ENCODE peak calls at places on chromosomes 13 and 19, in five cellular contexts. A is A549, R is astrocyte of the spinal cord, N is CD14-positive monocyte, H is HCT116. P is an unnamed sample.

GRCh38 chr13:43127827-43128226 is 104.4 kb downstream of the DNAJC15 start:
- DNase-seq in A (no peak), R (no peak), N (no peak), H (no peak), P (no peak)

GRCh38 chr13:26186995-26187394 is 35.1 kb downstream of the RNF6 start:
- DNase-seq in R (no peak), N (no peak), A (no peak), H (no peak), P (no peak)

GRCh38 chr13:95298971-95299627 is 2.2 kb downstream of the ABCC4 start:
- DNase-seq in N (no peak), A (peak; percentile 60), R (peak; percentile 83), H (peak; percentile 36), P (no peak)

GRCh38 chr13:75101997-75102720 is 379.8 kb downstream of the TBC1D4 start:
- DNase-seq in H (no peak), A (no peak), R (peak; percentile 53), N (no peak), P (peak; percentile 14)

GRCh38 chr19:57362997-57363705 is at the start of the genes TRAPPC2B and ZNF547:
- DNase-seq in H (peak; percentile 99), N (peak; percentile 100), A (peak; percentile 100), R (peak; percentile 100), P (peak; percentile 97)

GRCh38 chr19:40862785-40863184 is 12.5 kb upstream of the CYP2A6 start:
- DNase-seq in N (no peak), H (no peak), A (peak; percentile 56), R (no peak), P (no peak)

GRCh38 chr13:24511019-24511823 is 1.4 kb downstream of the PARP4 start:
- DNase-seq in R (peak; percentile 90), N (peak; percentile 55), A (peak; percentile 68), H (peak; percentile 65), P (no peak)

GRCh38 chr13:45602183-45602582 is 13.4 kb downstream of the ERICH6B start:
- DNase-seq in R (no peak), H (no peak), N (no peak), A (peak; percentile 17), P (no peak)

GRCh38 chr19:58385313-58386165 is 1.5 kb upstream of the RPS5 start:
- DNase-seq in A (no peak), N (no peak), H (no peak), R (no peak), P (no peak)

GRCh38 chr19:1945899-1946298 is 4.9 kb downstream of the CSNK1G2 start:
- DNase-seq in H (no peak), A (peak; percentile 56), R (no peak), N (no peak), P (peak; percentile 69)

GRCh38 chr19:7541481-7541824 is 5.9 kb downstream of the PNPLA6 start:
- DNase-seq in R (no peak), H (no peak), N (no peak), A (no peak), P (no peak)

GRCh38 chr19:43532962-43533545 is at the start of gene ZNF575:
- DNase-seq in R (peak; percentile 96), H (peak; percentile 87), N (peak; percentile 74), A (peak; percentile 99), P (peak; percentile 91)

GRCh38 chr13:37481005-37481857 is 117.3 kb downstream of the POSTN start:
- DNase-seq in R (peak; percentile 78), N (no peak), A (no peak), H (no peak), P (no peak)

GRCh38 chr13:31697290-31697689 is 42.0 kb upstream of the RXFP2 start:
- DNase-seq in A (no peak), R (no peak), H (no peak), N (no peak), P (no peak)

GRCh38 chr13:70407486-70407885 is 299.2 kb upstream of the KLHL1 start:
- DNase-seq in H (no peak), N (no peak), A (no peak), R (peak; percentile 23), P (no peak)

GRCh38 chr13:100382787-100383186 is 205.8 kb downstream of the GGACT start:
- DNase-seq in N (no peak), A (no peak), R (peak; percentile 52), H (no peak), P (no peak)

GRCh38 chr19:49916839-49917733 is 11.9 kb upstream of the ATF5 start:
- DNase-seq in A (no peak), R (no peak), N (peak; percentile 71), H (no peak), P (no peak)

GRCh38 chr19:12126707-12127106 is 13.4 kb downstream of the ZNF20 start:
- DNase-seq in R (no peak), A (no peak), H (no peak), N (no peak), P (no peak)

GRCh38 chr19:13876834-13877233 is at the start of gene NANOS3:
- DNase-seq in N (no peak), A (no peak), H (no peak), R (no peak), P (no peak)

GRCh38 chr19:45254044-45254531 is 3.0 kb downstream of the MARK4 start:
- DNase-seq in N (no peak), H (no peak), A (no peak), R (no peak), P (no peak)

GRCh38 chr19:3606690-3607289 is at the start of gene TBXA2R:
- DNase-seq in R (peak; percentile 66), A (peak; percentile 51), H (peak; percentile 19), N (no peak), P (peak; percentile 85)

GRCh38 chr13:40120781-40121180 is 465.3 kb downstream of the COG6 start:
- DNase-seq in N (no peak), A (no peak), H (no peak), R (no peak), P (no peak)

GRCh38 chr19:46631481-46631880 is 4.5 kb downstream of the GNG8 start:
- DNase-seq in N (no peak), A (no peak), R (no peak), H (no peak), P (no peak)

GRCh38 chr19:15307169-15307568 is 25.2 kb downstream of the BRD4 start:
- DNase-seq in A (no peak), R (no peak), H (no peak), N (no peak), P (no peak)

GRCh38 chr19:7925171-7925837 is 631 bp downstream of the CTXN1 start:
- DNase-seq in R (peak; percentile 68), H (peak; percentile 56), A (peak; percentile 75), N (peak; percentile 64), P (peak; percentile 97)

GRCh38 chr19:51983361-51983760 is 3.3 kb downstream of the ZNF350 start:
- DNase-seq in N (no peak), H (no peak), A (no peak), R (no peak), P (no peak)

GRCh38 chr19:53086949-53087348 is 16.3 kb downstream of the ZNF160 start:
- DNase-seq in N (no peak), A (no peak), R (peak; percentile 25), H (no peak), P (no peak)

GRCh38 chr19:46634656-46635218 is 1.3 kb downstream of the GNG8 start:
- DNase-seq in A (no peak), R (no peak), N (no peak), H (no peak), P (no peak)

GRCh38 chr13:25990801-25991200 is 61.0 kb downstream of the SHISA2 start:
- DNase-seq in H (no peak), A (no peak), N (no peak), R (no peak), P (peak; percentile 31)

GRCh38 chr19:17209126-17210036 is 5.8 kb upstream of the USE1 start:
- DNase-seq in R (peak; percentile 32), N (no peak), H (peak; percentile 75), A (peak; percentile 79), P (peak; percentile 91)

GRCh38 chr19:3801412-3802096 is 15.4 kb upstream of the MATK start:
- DNase-seq in A (no peak), R (no peak), N (no peak), H (no peak), P (peak; percentile 70)

GRCh38 chr13:79776538-79776937 is 295.6 kb downstream of the NDFIP2 start:
- DNase-seq in R (peak; percentile 17), N (no peak), A (no peak), H (no peak), P (no peak)
- TF ChIP-seq CTCF in R (no peak), N (no peak), A (no peak), H (no peak), P (no peak)

GRCh38 chr19:799076-799881 is 2.0 kb downstream of the PTBP1 start:
- DNase-seq in A (no peak), H (no peak), N (no peak), R (peak; percentile 47), P (peak; percentile 42)
- TF ChIP-seq CTCF in A (peak; percentile 27), H (peak; percentile 30), N (no peak), R (peak; percentile 32), P (no peak)

GRCh38 chr13:28658539-28658795 is 463 bp upstream of the POMP start:
- DNase-seq in R (no peak), H (no peak), N (no peak), A (no peak), P (no peak)

GRCh38 chr13:28658796-28659610 is at the start of gene POMP:
- DNase-seq in H (peak; percentile 68), A (peak; percentile 90), R (peak; percentile 92), N (peak; percentile 87), P (peak; percentile 88)

GRCh38 chr13:28659611-28659970 is 661 bp downstream of the POMP start:
- DNase-seq in H (no peak), A (no peak), R (peak; percentile 52), N (no peak), P (no peak)

GRCh38 chr13:28655566-28655965 is 3.4 kb upstream of the POMP start:
- DNase-seq in H (no peak), N (no peak), R (peak; percentile 18), A (no peak), P (no peak)

DNA sequence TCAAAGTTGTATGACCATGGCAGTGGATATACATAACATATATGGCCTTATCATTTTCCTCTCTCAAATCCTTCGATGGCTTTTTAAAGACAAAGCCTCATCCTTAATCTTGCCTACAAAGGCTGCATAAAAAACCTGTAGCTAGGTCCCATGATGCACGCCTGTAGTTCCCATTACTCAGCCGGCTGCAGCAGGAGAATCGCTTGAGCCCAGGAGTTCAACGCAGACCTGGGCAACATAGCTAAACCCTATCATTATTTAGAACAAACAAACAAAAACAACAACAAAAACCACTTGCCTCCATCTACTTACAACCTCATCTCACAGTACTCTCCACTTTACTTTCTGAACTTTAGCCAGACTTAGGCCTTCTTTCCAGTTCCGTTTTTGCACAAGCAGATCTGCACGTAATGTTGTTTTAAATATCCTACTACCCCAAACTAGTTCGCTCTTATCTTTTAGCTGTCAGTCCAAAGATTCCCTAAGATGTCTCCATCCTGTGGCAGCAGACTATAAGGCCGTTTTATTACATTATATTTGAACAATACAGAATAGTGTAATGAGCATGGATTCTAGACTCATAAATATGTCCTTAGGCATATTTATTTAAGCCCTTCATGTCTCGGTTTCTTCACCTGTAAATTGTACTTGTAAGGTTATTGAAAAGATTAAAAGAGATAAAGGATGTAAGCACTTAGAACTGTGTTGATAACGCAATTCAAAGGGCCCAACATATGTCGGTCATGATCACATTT is 969 bp upstream of the POMP start:
- DNase-seq in H (no peak), A (peak; percentile 11), R (no peak), N (no peak), P (no peak)
- TF ChIP-seq CTCF in H (no peak), A (no peak), R (peak; percentile 20), N (no peak), P (no peak)

DNA sequence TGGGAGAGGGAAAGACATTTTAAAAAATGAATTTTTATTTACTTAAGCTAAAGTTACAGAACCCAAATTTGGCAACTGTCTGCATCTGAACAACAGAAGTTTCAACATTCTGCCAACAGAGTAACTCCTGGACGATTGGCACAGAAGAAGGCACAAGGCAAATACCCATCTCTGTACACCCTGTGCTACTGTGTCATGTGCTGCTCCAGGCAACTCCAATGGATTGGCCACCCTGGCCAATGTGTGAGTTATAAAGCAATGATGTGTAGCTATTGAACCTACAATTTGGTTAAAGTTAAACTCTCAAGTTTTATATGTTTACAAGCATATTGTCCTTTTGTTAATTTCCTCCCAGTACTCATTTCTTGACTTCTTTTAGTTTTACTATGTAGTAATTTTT is 6.1 kb downstream of the STARD13 start:
- DNase-seq in N (no peak), A (peak; percentile 45), H (no peak), R (no peak), P (no peak)
- TF ChIP-seq CTCF in N (no peak), A (no peak), H (no peak), R (no peak), P (no peak)